ENCODE peak calls at places on chromosomes 11 and 22, in four cellular contexts. L is globus pallidus, Y is T follicular helper cell, H is NCI-H1092. B is an unnamed sample.

GRCh38 chr11:4606231-4607015 is 1.6 kb downstream of the TRIM68 start:
- DNase-seq in L (no peak), Y (no peak), H (peak), B (no peak)

GRCh38 chr22:26168199-26168915 is 905 bp upstream of the SEZ6L start:
- DNase-seq in L (no peak), Y (no peak), H (peak), B (no peak)

GRCh38 chr11:116217006-116217405 is 555.8 kb downstream of the BUD13 start:
- DNase-seq in L (peak), Y (no peak), H (peak), B (no peak)

GRCh38 chr11:6301096-6301495 is 19.2 kb downstream of the CAVIN3 start:
- DNase-seq in L (no peak), Y (no peak), H (no peak), B (no peak)

GRCh38 chr11:66011239-66011784 is 496 bp upstream of the CST6 start:
- DNase-seq in L (no peak), Y (no peak), H (no peak), B (no peak)

GRCh38 chr11:11709447-11710239 is 87.8 kb upstream of the GALNT18 start:
- DNase-seq in L (no peak), Y (no peak), H (no peak), B (no peak)

GRCh38 chr22:35552186-35552842 is 11.7 kb downstream of the RASD2 start:
- DNase-seq in L (no peak), Y (peak), H (no peak), B (no peak)

GRCh38 chr11:124760205-124760652 is 1.9 kb downstream of the ESAM start:
- DNase-seq in L (no peak), Y (no peak), H (no peak), B (no peak)

B was measured in posterior cingulate gyrus.